ENCODE peak calls at places on chromosome 19, in ten cellular contexts. A is progenitor cell of endocrine pancreas, W is breast epithelium, S is ovary, U is uterus, P is nephron progenitor cell, C is GM23338, T is tibial nerve, N is AG09309, Y is HFFc6. V is an unnamed sample.

GRCh38 chr19:56162258-56162657 is 13.6 kb upstream of the GALP start:
- DNase-seq in T (no peak), N (no peak), W (no peak), A (no peak), U (no peak), C (no peak), P (no peak), S (no peak), Y (no peak), V (no peak)

GRCh38 chr19:16164222-16164890 is 9.0 kb downstream of the CIB3 start:
- DNase-seq in C (no peak), A (no peak), W (no peak), T (no peak), S (no peak), N (no peak), P (no peak), U (no peak), Y (no peak), V (no peak)

GRCh38 chr19:54207908-54208783 is 7.5 kb downstream of the RPS9 start:
- DNase-seq in P (no peak), A (no peak), T (no peak), S (peak), C (no peak), W (no peak), U (no peak), Y (no peak), N (no peak), V (no peak)

GRCh38 chr19:19214892-19215291 is 3.1 kb downstream of the NCAN start:
- DNase-seq in T (no peak), S (no peak), Y (peak), U (no peak), P (peak), W (no peak), A (peak), C (peak), N (no peak), V (no peak)

GRCh38 chr19:3507371-3508120 is 1.4 kb downstream of the FZR1 start:
- DNase-seq in S (peak), C (peak), P (peak), T (no peak), U (no peak), N (no peak), Y (no peak), A (no peak), W (no peak), V (no peak)

GRCh38 chr19:29321116-29321515 is 108.2 kb upstream of the UQCRFS1 start:
- DNase-seq in S (no peak), C (no peak), Y (no peak), A (no peak), N (no peak), P (no peak), U (no peak), T (no peak), W (no peak), V (peak)

GRCh38 chr19:47779524-47780214 is 1.2 kb downstream of the SELENOW start:
- DNase-seq in N (no peak), U (peak), P (no peak), A (no peak), C (no peak), T (peak), W (no peak), Y (no peak), S (peak), V (peak)

GRCh38 chr19:17829855-17830566 is 8.7 kb upstream of the INSL3 start:
- DNase-seq in T (no peak), U (no peak), N (no peak), S (peak), Y (no peak), W (no peak), A (peak), C (peak), P (peak), V (no peak)

GRCh38 chr19:43501661-43502418 is 2.7 kb downstream of the PHLDB3 start:
- DNase-seq in C (peak), A (no peak), U (no peak), S (peak), P (peak), N (no peak), W (no peak), Y (no peak), T (no peak), V (no peak)

GRCh38 chr19:46515879-46516350 is 20.2 kb upstream of the PNMA8B start:
- DNase-seq in T (no peak), U (no peak), C (peak), W (no peak), N (no peak), S (no peak), A (no peak), Y (peak), P (no peak), V (no peak)

GRCh38 chr19:54458648-54459281 is 4.8 kb downstream of the LENG9 start:
- DNase-seq in N (no peak), U (no peak), S (peak), W (no peak), T (no peak), A (no peak), P (no peak), Y (no peak), C (no peak), V (no peak)

GRCh38 chr19:47414469-47414868 is 4.9 kb downstream of the MEIS3 start:
- DNase-seq in S (no peak), W (no peak), P (peak), T (no peak), Y (no peak), C (peak), A (no peak), N (no peak), U (no peak), V (no peak)

GRCh38 chr19:46416077-46416709 is 2.8 kb upstream of the CCDC8 start:
- DNase-seq in A (peak), C (peak), W (peak), N (no peak), T (peak), S (peak), P (peak), Y (peak), U (peak), V (peak)

GRCh38 chr19:4911786-4912672 is 2.7 kb downstream of the UHRF1 start:
- DNase-seq in C (peak), N (peak), A (peak), T (peak), W (no peak), U (peak), P (peak), Y (peak), S (peak), V (peak)

GRCh38 chr19:12825259-12826131 is 8.9 kb downstream of the RTBDN start:
- DNase-seq in N (no peak), W (no peak), S (no peak), T (no peak), A (peak), P (peak), Y (no peak), C (peak), U (no peak), V (no peak)

GRCh38 chr19:35913589-35913988 is 5.5 kb upstream of the TYROBP start:
- DNase-seq in W (no peak), N (no peak), C (no peak), Y (no peak), T (no peak), A (no peak), P (no peak), U (no peak), S (no peak), V (no peak)

GRCh38 chr19:41879670-41880328 is 2.7 kb downstream of the CD79A start:
- DNase-seq in A (no peak), C (no peak), T (no peak), P (no peak), S (no peak), N (no peak), Y (no peak), U (no peak), W (no peak), V (no peak)

GRCh38 chr19:35643255-35644205 is 2.0 kb downstream of the ETV2 start:
- DNase-seq in A (peak), P (peak), Y (peak), W (peak), C (peak), N (no peak), U (peak), S (peak), T (peak), V (peak)

GRCh38 chr19:58328999-58329398 is 2.2 kb downstream of the ZSCAN22 start:
- DNase-seq in T (no peak), U (no peak), S (no peak), Y (no peak), P (peak), W (no peak), C (peak), N (no peak), A (peak), V (no peak)

GRCh38 chr19:46839752-46840151 is 10.9 kb downstream of the AP2S1 start:
- DNase-seq in N (no peak), C (no peak), S (no peak), P (no peak), U (no peak), A (no peak), Y (no peak), T (no peak), W (no peak), V (no peak)

GRCh38 chr19:53388904-53389303 is 6.0 kb upstream of the ZNF765 start:
- DNase-seq in N (no peak), T (no peak), A (no peak), Y (no peak), C (no peak), U (no peak), P (no peak), S (no peak), W (no peak), V (no peak)

GRCh38 chr19:10699650-10700335 is 1.4 kb upstream of the QTRT1 start:
- DNase-seq in P (peak), N (no peak), S (no peak), C (peak), W (no peak), T (no peak), A (no peak), Y (peak), U (no peak), V (no peak)

GRCh38 chr19:14381689-14382474 is 638 bp downstream of the ADGRE5 start:
- DNase-seq in C (no peak), P (no peak), Y (peak), A (no peak), T (no peak), S (peak), N (no peak), W (no peak), U (peak), V (no peak)

GRCh38 chr19:6216996-6217751 is 62.6 kb downstream of the MLLT1 start:
- DNase-seq in U (peak), N (no peak), W (no peak), P (peak), Y (no peak), T (no peak), C (peak), S (peak), A (peak), V (no peak)

GRCh38 chr19:4653793-4654436 is 14.6 kb downstream of the TNFAIP8L1 start:
- DNase-seq in A (no peak), N (no peak), C (no peak), Y (no peak), T (no peak), W (no peak), S (no peak), P (no peak), U (no peak), V (no peak)

GRCh38 chr19:47271949-47272348 is 2.7 kb upstream of the INAFM1 start:
- DNase-seq in W (no peak), C (no peak), T (no peak), U (no peak), Y (no peak), P (no peak), A (no peak), N (no peak), S (peak), V (no peak)

GRCh38 chr19:13058951-13059660 is 43.6 kb downstream of the LYL1 start:
- DNase-seq in T (no peak), U (no peak), C (no peak), P (no peak), Y (no peak), N (no peak), A (no peak), S (no peak), W (no peak), V (no peak)

GRCh38 chr19:41415154-41415571 is 12.0 kb downstream of the B3GNT8 start:
- DNase-seq in S (no peak), P (no peak), C (no peak), Y (no peak), A (no peak), W (no peak), U (no peak), T (no peak), N (no peak), V (no peak)

GRCh38 chr19:42323852-42324654 is 1.4 kb upstream of the MEGF8 start:
- DNase-seq in T (no peak), C (peak), A (no peak), U (no peak), Y (no peak), P (peak), W (no peak), S (no peak), N (no peak), V (no peak)

GRCh38 chr19:19157808-19158207 is 12.3 kb downstream of the MEF2B start:
- DNase-seq in U (no peak), A (no peak), S (no peak), W (no peak), P (no peak), N (no peak), T (no peak), C (no peak), Y (no peak), V (no peak)

GRCh38 chr19:10566658-10567410 is 1.0 kb upstream of the KRI1 start:
- DNase-seq in S (peak), N (no peak), A (no peak), W (no peak), T (no peak), P (no peak), U (no peak), C (no peak), Y (no peak), V (peak)

GRCh38 chr19:43872547-43873336 is 45.6 kb downstream of the ZNF283 start:
- DNase-seq in N (no peak), W (no peak), S (no peak), C (peak), T (no peak), U (no peak), P (no peak), Y (no peak), A (no peak), V (no peak)

GRCh38 chr19:54459282-54460229 is 4.0 kb downstream of the LENG9 start:
- DNase-seq in N (no peak), T (no peak), Y (no peak), P (no peak), U (no peak), S (no peak), A (no peak), W (no peak), C (no peak), V (peak)

GRCh38 chr19:3765121-3765520 is 2.6 kb downstream of the MRPL54 start:
- DNase-seq in S (peak), P (no peak), Y (no peak), W (no peak), A (no peak), C (no peak), N (no peak), U (no peak), T (no peak), V (no peak)

GRCh38 chr19:3106509-3107141 is 12.5 kb downstream of the GNA11 start:
- DNase-seq in P (no peak), A (no peak), N (no peak), S (no peak), Y (no peak), C (no peak), T (no peak), U (no peak), W (no peak), V (no peak)

GRCh38 chr19:14383898-14384669 is 2.8 kb downstream of the ADGRE5 start:
- DNase-seq in N (no peak), T (no peak), S (peak), Y (peak), A (no peak), C (no peak), W (no peak), U (peak), P (no peak), V (no peak)

GRCh38 chr19:16062789-16063188 is 13.5 kb upstream of the TPM4 start:
- DNase-seq in A (peak), T (no peak), U (no peak), S (no peak), N (no peak), P (peak), W (no peak), Y (no peak), C (peak), V (no peak)

GRCh38 chr19:11446652-11447301 is 11.3 kb downstream of the PRKCSH start:
- DNase-seq in N (no peak), T (no peak), U (peak), S (peak), W (no peak), P (peak), Y (no peak), C (peak), A (peak), V (no peak)

GRCh38 chr19:38952395-38953165 is 21.8 kb downstream of the MRPS12 start:
- DNase-seq in N (no peak), Y (no peak), S (no peak), T (no peak), C (peak), A (no peak), P (peak), U (no peak), W (no peak), V (no peak)
- TF ChIP-seq CTCF in N (peak), Y (peak), S (no peak), T (no peak), C (peak), A (peak), P (peak), U (no peak), W (no peak), V (no peak)

DNA sequence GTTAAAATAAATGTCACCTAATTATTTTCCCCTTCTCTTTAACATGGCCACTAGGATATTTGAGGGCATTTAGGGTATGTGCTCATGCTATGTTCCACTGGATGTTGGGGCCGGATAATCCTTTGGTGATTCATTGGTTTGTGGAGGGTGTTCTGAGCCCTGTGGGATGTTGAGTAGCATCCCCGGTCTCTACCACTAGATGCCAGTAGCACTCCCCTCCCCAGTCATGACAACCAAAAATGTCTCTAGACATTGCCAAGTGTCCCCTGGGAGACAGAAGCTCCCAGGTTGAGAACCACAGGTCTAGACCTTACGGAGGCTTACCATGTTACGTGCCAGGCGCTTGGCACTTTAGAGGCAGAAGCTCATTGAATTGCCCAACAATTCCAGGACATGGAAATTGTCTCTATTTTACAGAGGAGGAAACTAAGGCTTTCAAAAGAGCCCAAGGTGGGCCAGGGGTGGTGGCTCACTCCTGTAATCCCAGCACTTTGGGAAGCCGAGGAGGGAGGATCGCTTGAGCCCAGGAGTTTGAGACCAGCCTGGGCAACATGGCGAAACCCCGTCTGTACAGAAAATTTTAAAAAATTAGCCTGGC is 14.1 kb downstream of the SHANK1 start:
- DNase-seq in N (peak), Y (peak), W (no peak), A (no peak), T (no peak), P (peak), S (no peak), U (no peak), C (peak), V (no peak)
- TF ChIP-seq CTCF in N (peak), Y (peak), W (peak), A (peak), T (peak), P (peak), S (no peak), U (no peak), C (peak), V (no peak)

GRCh38 chr19:49761625-49762311 is 1.3 kb downstream of the TSKS start:
- DNase-seq in C (peak), N (no peak), W (no peak), U (peak), T (no peak), S (peak), A (no peak), Y (no peak), P (no peak), V (no peak)
- TF ChIP-seq CTCF in C (peak), N (peak), W (no peak), U (peak), T (no peak), S (no peak), A (no peak), Y (peak), P (no peak), V (no peak)

DNA sequence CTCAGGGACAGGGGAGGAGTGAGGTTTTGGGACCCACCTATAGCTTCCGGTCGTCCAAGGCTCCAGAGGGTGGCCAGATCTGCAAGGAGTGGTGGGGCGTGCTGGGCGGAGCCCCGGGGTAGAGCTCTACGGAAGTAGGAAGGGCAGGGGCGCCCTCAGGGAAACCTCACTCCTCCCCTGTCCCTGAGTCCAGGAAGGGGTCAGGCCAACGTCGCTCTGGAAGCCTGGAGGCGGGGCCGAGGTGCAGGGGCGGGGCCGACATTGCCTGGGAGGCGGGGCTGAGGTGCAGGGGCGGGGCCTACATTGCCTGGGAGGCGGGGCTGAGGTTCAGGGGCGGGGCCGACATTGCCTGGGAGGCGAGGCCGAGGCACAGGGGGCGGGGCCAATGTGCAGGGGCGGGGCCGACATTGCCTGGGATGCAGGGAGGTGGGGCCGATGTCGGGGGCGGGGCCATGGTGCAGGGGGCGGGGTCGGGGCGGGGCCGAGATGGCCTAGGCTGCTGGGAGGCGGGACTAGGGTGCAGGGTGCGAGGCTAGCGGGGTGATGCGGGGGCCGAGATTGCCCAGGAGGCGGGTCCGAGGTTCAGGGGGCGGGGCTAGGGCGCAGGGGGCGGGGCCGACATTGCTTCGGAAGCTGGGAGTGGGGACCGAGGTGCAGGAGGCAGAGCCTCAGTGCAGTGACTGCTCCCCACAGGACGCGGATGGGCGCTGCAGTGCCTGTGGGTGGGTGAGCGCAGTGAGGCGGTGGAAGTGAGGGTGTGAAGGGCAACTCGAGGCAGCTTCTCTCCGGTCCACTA is 4.9 kb upstream of the PALM start:
- DNase-seq in W (peak), Y (peak), A (no peak), P (peak), N (no peak), U (peak), C (peak), S (peak), T (peak), V (no peak)
- TF ChIP-seq CTCF in W (no peak), Y (no peak), A (no peak), P (no peak), N (no peak), U (no peak), C (no peak), S (no peak), T (no peak), V (no peak)

V was measured in coronary artery.